ENCODE peak calls at places on chromosomes 7 and 10, in seven cellular contexts. X is NCI-H345, V is neuronal stem cell, K is amygdala, F is AG09309, J is COR-L47, U is A549. E is an unnamed sample.

GRCh38 chr7:20892776-20893175 is 106.1 kb upstream of the SP8 start:
- DNase-seq in X (no peak), V (no peak), K (no peak), F (no peak), J (no peak), U (no peak), E (no peak)

GRCh38 chr10:17003151-17003550 is 126.5 kb downstream of the CUBN start:
- DNase-seq in X (no peak), V (no peak), K (no peak), F (peak; percentile 91), J (no peak), U (no peak), E (no peak)

GRCh38 chr10:91416339-91416868 is 6.3 kb downstream of the HECTD2 start:
- DNase-seq in X (peak; percentile 51), V (no peak), K (no peak), F (no peak), J (no peak), U (no peak), E (no peak)

GRCh38 chr10:34187201-34187600 is 627.9 kb downstream of the PARD3 start:
- DNase-seq in X (no peak), V (no peak), K (no peak), F (no peak), J (no peak), U (no peak), E (no peak)

GRCh38 chr7:69698109-69698840 is 100.0 kb downstream of the AUTS2 start:
- DNase-seq in X (no peak), V (no peak), K (no peak), F (no peak), J (no peak), U (no peak), E (no peak)

GRCh38 chr10:101158101-101159058 is 27.3 kb downstream of the TLX1 start:
- DNase-seq in X (no peak), V (no peak), K (no peak), F (no peak), J (no peak), U (no peak), E (no peak)

GRCh38 chr7:142603870-142604448 is 145.3 kb upstream of the PRSS1 start:
- DNase-seq in X (peak; percentile 72), V (peak; percentile 66), K (no peak), F (no peak), J (peak; percentile 76), U (peak; percentile 57), E (peak; percentile 62)

GRCh38 chr7:131404226-131404911 is 76.7 kb downstream of the MKLN1 start:
- DNase-seq in X (no peak), V (no peak), K (no peak), F (no peak), J (no peak), U (no peak), E (no peak)

GRCh38 chr10:112886463-112886862 is 63.6 kb upstream of the TCF7L2 start:
- DNase-seq in X (no peak), V (no peak), K (no peak), F (no peak), J (no peak), U (no peak), E (no peak)

GRCh38 chr7:138755831-138756590 is 41.8 kb upstream of the TMEM213 start:
- DNase-seq in X (no peak), V (no peak), K (no peak), F (no peak), J (no peak), U (no peak), E (no peak)

GRCh38 chr7:93902777-93903423 is 3.5 kb upstream of the GNGT1 start:
- DNase-seq in X (no peak), V (peak; percentile 48), K (no peak), F (no peak), J (peak; percentile 4), U (no peak), E (peak; percentile 31)

GRCh38 chr7:94440460-94441039 is 45.9 kb downstream of the COL1A2 start:
- DNase-seq in X (no peak), V (no peak), K (no peak), F (no peak), J (peak; percentile 32), U (no peak), E (peak; percentile 48)

GRCh38 chr7:125670926-125671572 is 741.4 kb upstream of the POT1 start:
- DNase-seq in X (peak; percentile 17), V (peak; percentile 21), K (no peak), F (no peak), J (peak; percentile 24), U (no peak), E (no peak)

GRCh38 chr7:30430300-30430699 is 48.3 kb downstream of the NOD1 start:
- DNase-seq in X (peak; percentile 34), V (no peak), K (no peak), F (no peak), J (no peak), U (no peak), E (peak; percentile 59)

GRCh38 chr7:150778738-150779301 is 21.3 kb downstream of the TMEM176B start:
- DNase-seq in X (peak; percentile 83), V (peak; percentile 73), K (peak; percentile 63), F (peak; percentile 20), J (peak; percentile 74), U (peak; percentile 63), E (peak; percentile 81)

GRCh38 chr7:19290066-19290465 is 144.8 kb upstream of the FERD3L start:
- DNase-seq in X (no peak), V (no peak), K (no peak), F (no peak), J (no peak), U (no peak), E (no peak)

GRCh38 chr7:94375167-94375566 is 19.5 kb upstream of the COL1A2 start:
- DNase-seq in X (no peak), V (no peak), K (no peak), F (peak; percentile 96), J (no peak), U (no peak), E (no peak)

GRCh38 chr10:31864834-31865518 is 63.7 kb downstream of the ARHGAP12 start:
- DNase-seq in X (no peak), V (no peak), K (no peak), F (no peak), J (no peak), U (peak; percentile 23), E (peak; percentile 64)

GRCh38 chr10:13143761-13144160 is 17.6 kb upstream of the MCM10 start:
- DNase-seq in X (no peak), V (no peak), K (no peak), F (no peak), J (no peak), U (no peak), E (no peak)

GRCh38 chr7:37669818-37670217 is 13.7 kb upstream of the GPR141 start:
- DNase-seq in X (no peak), V (no peak), K (no peak), F (no peak), J (no peak), U (no peak), E (no peak)

GRCh38 chr10:75195035-75195763 is 15.4 kb upstream of the VDAC2 start:
- DNase-seq in X (no peak), V (no peak), K (no peak), F (peak; percentile 75), J (no peak), U (no peak), E (no peak)